ENCODE peak calls at places on chromosomes 12 and 14, in six cellular contexts. U is mucosa of descending colon, Y is psoas muscle, L is PC-3, S is left ventricle myocardium inferior, K is AG09309. C is an unnamed sample.

GRCh38 chr12:105427883-105428282 is 97.4 kb downstream of the C12orf75 start:
- DNase-seq in U (no peak), Y (no peak), L (peak), S (no peak), K (no peak), C (peak)

GRCh38 chr12:93632383-93632782 is 44.8 kb upstream of the CRADD start:
- DNase-seq in U (no peak), Y (no peak), L (no peak), S (no peak), K (no peak), C (no peak)

GRCh38 chr14:103158688-103159087 is 35.4 kb downstream of the TNFAIP2 start:
- DNase-seq in U (no peak), Y (no peak), L (peak), S (no peak), K (no peak), C (no peak)

GRCh38 chr12:119911147-119911546 is 34.0 kb upstream of the CIT start:
- DNase-seq in U (no peak), Y (no peak), L (peak), S (no peak), K (peak), C (peak)

GRCh38 chr14:93326196-93326595 is 6.6 kb downstream of the BTBD7 start:
- DNase-seq in U (no peak), Y (no peak), L (peak), S (no peak), K (no peak), C (no peak)

GRCh38 chr14:104926619-104927431 is 2.1 kb downstream of the PLD4 start:
- DNase-seq in U (peak), Y (no peak), L (no peak), S (peak), K (no peak), C (no peak)

GRCh38 chr12:124385219-124385969 is 90.5 kb downstream of the RFLNA start:
- DNase-seq in U (no peak), Y (no peak), L (peak), S (no peak), K (no peak), C (peak)

GRCh38 chr14:69631509-69631908 is 20.1 kb downstream of the SUSD6 start:
- DNase-seq in U (no peak), Y (no peak), L (peak), S (no peak), K (no peak), C (peak)

GRCh38 chr14:35250319-35250718 is 41.9 kb upstream of the PSMA6 start:
- DNase-seq in U (no peak), Y (no peak), L (peak), S (no peak), K (no peak), C (no peak)

GRCh38 chr14:52399886-52400599 is 85.9 kb downstream of the PTGER2 start:
- DNase-seq in U (peak), Y (no peak), L (peak), S (no peak), K (no peak), C (peak)

GRCh38 chr14:43147480-43147879 is 1359.6 kb downstream of the FSCB start:
- DNase-seq in U (no peak), Y (no peak), L (no peak), S (no peak), K (no peak), C (no peak)

GRCh38 chr12:29320295-29321090 is 60.5 kb downstream of the ERGIC2 start:
- DNase-seq in U (no peak), Y (no peak), L (peak), S (no peak), K (peak), C (peak)

GRCh38 chr12:120000556-120000955 is 11.5 kb downstream of the BICDL1 start:
- DNase-seq in U (no peak), Y (no peak), L (no peak), S (no peak), K (no peak), C (no peak)

GRCh38 chr14:35414365-35414764 is 9.8 kb upstream of the NFKBIA start:
- DNase-seq in U (no peak), Y (no peak), L (peak), S (no peak), K (no peak), C (peak)

GRCh38 chr12:45433441-45433868 is 217.6 kb downstream of the ANO6 start:
- DNase-seq in U (no peak), Y (no peak), L (no peak), S (no peak), K (no peak), C (no peak)

GRCh38 chr12:94783343-94783742 is 133.0 kb upstream of the TMCC3 start:
- DNase-seq in U (no peak), Y (no peak), L (peak), S (no peak), K (no peak), C (no peak)

GRCh38 chr14:99037777-99038176 is 234.2 kb downstream of the BCL11B start:
- DNase-seq in U (no peak), Y (no peak), L (no peak), S (no peak), K (no peak), C (no peak)

GRCh38 chr14:98889836-98890185 is 382.2 kb downstream of the BCL11B start:
- DNase-seq in U (no peak), Y (no peak), L (no peak), S (no peak), K (no peak), C (no peak)

GRCh38 chr12:85076688-85077430 is 40.7 kb downstream of the LRRIQ1 start:
- DNase-seq in U (no peak), Y (no peak), L (peak), S (no peak), K (peak), C (peak)

GRCh38 chr12:15757553-15758255 is 31.5 kb downstream of the EPS8 start:
- DNase-seq in U (no peak), Y (no peak), L (peak), S (no peak), K (peak), C (peak)

GRCh38 chr12:92953747-92954146 is 24.7 kb upstream of the EEA1 start:
- DNase-seq in U (no peak), Y (no peak), L (no peak), S (no peak), K (no peak), C (no peak)

GRCh38 chr12:28415755-28416154 is 225.5 kb downstream of the CCDC91 start:
- DNase-seq in U (no peak), Y (no peak), L (peak), S (no peak), K (peak), C (peak)

GRCh38 chr12:115468087-115468510 is 784.1 kb upstream of the TBX3 start:
- DNase-seq in U (peak), Y (no peak), L (peak), S (no peak), K (no peak), C (no peak)

GRCh38 chr12:46361667-46362034 is 10.9 kb downstream of the SLC38A2 start:
- DNase-seq in U (no peak), Y (no peak), L (no peak), S (no peak), K (no peak), C (no peak)

GRCh38 chr14:55245657-55246268 is 25.5 kb upstream of the FBXO34 start:
- DNase-seq in U (peak), Y (no peak), L (peak), S (no peak), K (no peak), C (peak)

GRCh38 chr14:55075628-55076027 is 24.2 kb downstream of the MAPK1IP1L start:
- DNase-seq in U (no peak), Y (no peak), L (no peak), S (no peak), K (no peak), C (peak)

GRCh38 chr14:38079886-38080285 is 127.8 kb upstream of the SSTR1 start:
- DNase-seq in U (no peak), Y (no peak), L (no peak), S (no peak), K (no peak), C (no peak)

GRCh38 chr14:22737052-22737451 is 29.4 kb upstream of the OXA1L start:
- DNase-seq in U (no peak), Y (no peak), L (no peak), S (no peak), K (no peak), C (no peak)

GRCh38 chr14:99393059-99393655 is 87.5 kb downstream of the SETD3 start:
- DNase-seq in U (peak), Y (no peak), L (peak), S (no peak), K (no peak), C (no peak)

GRCh38 chr12:113127791-113128199 is 7.8 kb downstream of the RASAL1 start:
- DNase-seq in U (no peak), Y (no peak), L (no peak), S (no peak), K (no peak), C (no peak)

GRCh38 chr12:26123482-26123980 is 1.3 kb downstream of the BHLHE41 start:
- DNase-seq in U (no peak), Y (no peak), L (peak), S (no peak), K (no peak), C (no peak)

GRCh38 chr12:50073712-50074111 is 11.4 kb upstream of the SMARCD1 start:
- DNase-seq in U (no peak), Y (no peak), L (no peak), S (no peak), K (no peak), C (no peak)

GRCh38 chr14:106141242-106142220 is 615.1 kb downstream of the TMEM121 start:
- DNase-seq in U (no peak), Y (peak), L (no peak), S (no peak), K (no peak), C (no peak)
- TF ChIP-seq CTCF in U (no peak), Y (no peak), L (peak), S (no peak), K (no peak), C (no peak)

DNA sequence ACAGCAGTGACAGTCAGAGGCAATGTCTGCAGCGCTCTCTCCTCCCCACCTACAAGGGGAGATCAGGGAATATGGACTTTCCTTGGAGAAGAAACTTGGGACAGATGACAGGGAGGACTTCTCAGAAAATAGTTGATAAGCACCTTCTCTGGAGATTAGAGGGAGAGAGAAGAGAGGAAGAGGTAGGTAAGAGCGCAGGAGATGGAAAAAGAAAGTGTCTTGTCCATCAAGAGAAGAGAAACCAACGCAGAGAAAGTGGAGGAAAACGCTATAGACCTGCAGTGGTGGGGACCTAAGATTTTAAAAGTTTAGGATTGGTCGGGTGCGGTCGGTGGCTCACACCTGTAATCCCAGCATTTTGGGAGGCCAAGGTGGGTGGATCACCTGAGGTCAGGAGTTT is 15.5 kb upstream of the SMUG1 start:
- DNase-seq in U (no peak), Y (no peak), L (no peak), S (no peak), K (no peak), C (no peak)
- H3K4me3 ChIP-seq in U (no peak), Y (no peak), L (no peak), S (no peak), K (no peak), C (no peak)

DNA sequence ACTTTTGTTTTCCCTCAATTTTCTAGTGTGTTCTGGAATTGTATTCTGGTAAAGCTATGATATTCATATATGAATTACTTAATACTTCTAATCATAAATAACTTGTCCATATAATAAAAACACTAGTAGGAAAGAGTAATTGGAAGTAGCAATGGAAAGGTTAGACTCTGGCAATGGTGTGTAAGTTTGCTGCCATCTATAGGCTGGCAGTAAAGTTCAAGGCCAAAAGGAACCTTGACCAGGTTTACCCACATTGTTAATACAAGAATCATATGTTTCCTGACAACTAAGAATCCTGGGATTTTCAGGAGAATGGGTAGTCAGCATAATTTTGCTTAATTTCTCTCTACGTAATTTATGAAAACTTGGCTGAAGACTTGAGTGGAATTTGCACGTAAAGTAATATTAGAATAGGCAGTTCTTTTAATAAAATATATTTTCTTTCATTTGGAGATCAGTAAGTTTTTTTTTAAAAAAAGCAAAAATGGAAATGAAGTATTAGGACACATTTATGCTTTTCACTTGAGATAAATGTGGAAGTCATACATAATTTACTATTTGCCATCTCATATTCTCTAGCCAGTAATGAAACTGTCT is 926.7 kb downstream of the GALC start:
- DNase-seq in U (no peak), Y (no peak), L (peak), S (no peak), K (no peak), C (no peak)
- TF ChIP-seq CTCF in U (no peak), Y (no peak), L (peak), S (no peak), K (peak), C (peak)

GRCh38 chr12:39144613-39145061 is 239.2 kb upstream of the CPNE8 start:
- DNase-seq in U (no peak), Y (peak), L (no peak), S (no peak), K (no peak), C (no peak)
- H3K4me3 ChIP-seq in U (no peak), Y (no peak), L (no peak), S (peak), K (no peak), C (peak)

DNA sequence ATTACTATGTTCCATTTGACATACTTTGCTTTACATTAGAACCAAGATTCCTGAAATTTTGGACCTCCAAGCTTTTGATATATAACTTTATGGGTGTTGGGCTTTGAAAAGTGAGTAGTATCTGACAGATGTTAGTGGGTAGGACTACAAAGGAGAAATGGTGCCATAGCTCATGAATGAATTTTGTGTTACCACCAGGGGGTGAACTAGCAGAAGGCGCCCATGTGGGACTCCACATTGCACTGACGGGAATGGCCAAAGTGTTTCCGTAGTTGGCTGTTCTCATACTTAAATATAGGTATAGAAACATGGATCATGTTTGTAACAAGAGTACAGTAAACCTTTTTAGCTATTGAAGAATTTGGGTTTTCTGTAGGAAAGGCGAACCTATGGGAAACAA is 337.5 kb downstream of the FLRT2 start:
- DNase-seq in U (no peak), Y (no peak), L (peak), S (no peak), K (no peak), C (no peak)
- TF ChIP-seq CTCF in U (no peak), Y (no peak), L (peak), S (no peak), K (no peak), C (peak)

C was measured in astrocyte of the spinal cord.